ENCODE peak calls at places on chromosomes 16 and 17, in eight cellular contexts. G is lower leg skin, C is ovary, X is hepatic stellate cell, T is OCI-M1, Y is mucosa of descending colon, D is stomach, K is brain microvascular endothelial cell. O is an unnamed sample.

GRCh38 chr17:41013181-41013580 is 4.3 kb upstream of the KRTAP3-1 start:
- DNase-seq in D (no peak), C (no peak), X (no peak), T (no peak), K (no peak), G (no peak), Y (no peak), O (no peak)

GRCh38 chr16:64858076-64858475 is 263.8 kb downstream of the CDH11 start:
- DNase-seq in G (no peak), X (peak), K (peak), C (no peak), T (no peak), D (no peak), Y (no peak), O (no peak)

GRCh38 chr17:37650419-37651003 is 7.3 kb upstream of the DDX52 start:
- DNase-seq in K (peak), T (peak), D (no peak), G (no peak), C (no peak), Y (peak), X (peak), O (peak)

GRCh38 chr16:27322858-27323780 is 9.3 kb downstream of the IL4R start:
- DNase-seq in D (peak), X (no peak), G (no peak), Y (peak), K (no peak), T (no peak), C (no peak), O (peak)

GRCh38 chr16:47699090-47699489 is 238.0 kb downstream of the PHKB start:
- DNase-seq in T (peak), Y (no peak), C (no peak), K (no peak), D (no peak), X (no peak), G (no peak), O (no peak)

GRCh38 chr16:4111748-4112696 is 4.2 kb downstream of the ADCY9 start:
- DNase-seq in X (no peak), K (no peak), Y (peak), D (no peak), C (no peak), T (no peak), G (no peak), O (peak)

GRCh38 chr16:29678691-29679267 is at the start of gene QPRT:
- DNase-seq in K (peak), X (peak), T (peak), C (peak), G (no peak), D (no peak), Y (peak), O (peak)

GRCh38 chr16:67277294-67277998 is 1.9 kb upstream of the PLEKHG4 start:
- DNase-seq in C (peak), Y (peak), D (no peak), X (peak), K (peak), T (peak), G (no peak), O (no peak)

GRCh38 chr16:16175296-16175695 is 48.0 kb downstream of the ABCC6 start:
- DNase-seq in T (no peak), K (no peak), X (no peak), D (no peak), C (no peak), G (no peak), Y (no peak), O (no peak)

GRCh38 chr17:49996121-49996494 is 1.1 kb upstream of the DLX3 start:
- DNase-seq in Y (no peak), K (no peak), D (no peak), C (no peak), T (no peak), X (peak), G (peak), O (no peak)

GRCh38 chr17:37742114-37742761 is 2.6 kb downstream of the HNF1B start:
- DNase-seq in K (no peak), T (no peak), G (peak), D (peak), Y (no peak), X (no peak), C (no peak), O (peak)

GRCh38 chr17:36133629-36134259 is 30.1 kb downstream of the CCL4 start:
- DNase-seq in Y (peak), T (no peak), G (peak), K (no peak), X (no peak), D (no peak), C (no peak), O (peak)

GRCh38 chr16:56910114-56910511 is 21.8 kb upstream of the HERPUD1 start:
- DNase-seq in G (no peak), Y (no peak), D (no peak), C (no peak), X (no peak), K (no peak), T (no peak), O (no peak)

GRCh38 chr16:51953541-51953940 is 593.4 kb downstream of the TOX3 start:
- DNase-seq in K (no peak), G (no peak), T (no peak), C (no peak), D (no peak), Y (no peak), X (no peak), O (no peak)

GRCh38 chr17:7842380-7842949 is 8.4 kb downstream of the KDM6B start:
- DNase-seq in T (peak), D (peak), C (peak), K (peak), G (no peak), X (peak), Y (peak), O (peak)